ENCODE peak calls at places on chromosomes 2 and 18, in six cellular contexts. V, X, L, J, N and F are unnamed samples.

GRCh38 chr2:176088048-176088936 is 4.2 kb upstream of the HOXD13 start:
- DNase-seq in V (peak; percentile 23), X (peak; percentile 85), L (no peak), J (no peak), N (peak; percentile 47), F (peak; percentile 89)

GRCh38 chr18:58249677-58250076 is 205.7 kb downstream of the NEDD4L start:
- DNase-seq in V (peak; percentile 17), X (no peak), L (no peak), J (no peak), N (no peak), F (no peak)

GRCh38 chr2:7034313-7034712 is 117.1 kb downstream of the RNF144A start:
- DNase-seq in V (no peak), X (peak; percentile 58), L (no peak), J (no peak), N (no peak), F (peak; percentile 49)

GRCh38 chr2:4522498-4523421 is 819.4 kb downstream of the DCDC2C start:
- DNase-seq in V (no peak), X (no peak), L (no peak), J (no peak), N (no peak), F (no peak)

GRCh38 chr2:140542627-140543026 is 1588.2 kb downstream of the LRP1B start:
- DNase-seq in V (no peak), X (no peak), L (no peak), J (no peak), N (no peak), F (no peak)

GRCh38 chr2:157777425-157777824 is 98.7 kb downstream of the ACVR1 start:
- DNase-seq in V (peak; percentile 69), X (no peak), L (no peak), J (no peak), N (peak; percentile 51), F (peak; percentile 51)

GRCh38 chr2:127003028-127003800 is 103.7 kb downstream of the BIN1 start:
- DNase-seq in V (no peak), X (no peak), L (no peak), J (no peak), N (no peak), F (peak; percentile 40)

GRCh38 chr2:240169486-240170353 is 29.3 kb upstream of the OTOS start:
- DNase-seq in V (no peak), X (no peak), L (no peak), J (no peak), N (no peak), F (no peak)

GRCh38 chr2:113225505-113226259 is 51.9 kb downstream of the PSD4 start:
- DNase-seq in V (peak; percentile 49), X (peak; percentile 71), L (peak; percentile 58), J (no peak), N (peak; percentile 75), F (peak; percentile 83)

GRCh38 chr2:190972846-190973245 is 41.1 kb downstream of the STAT1 start:
- DNase-seq in V (no peak), X (no peak), L (no peak), J (no peak), N (no peak), F (no peak)

GRCh38 chr18:70380915-70381896 is 92.4 kb downstream of the SOCS6 start:
- DNase-seq in V (no peak), X (peak; percentile 55), L (peak; percentile 50), J (no peak), N (no peak), F (peak; percentile 47)

GRCh38 chr2:188979119-188979729 is 5.1 kb downstream of the COL3A1 start:
- DNase-seq in V (peak; percentile 58), X (no peak), L (no peak), J (no peak), N (peak; percentile 78), F (no peak)

GRCh38 chr2:37590119-37590571 is 81.3 kb downstream of the CDC42EP3 start:
- DNase-seq in V (peak; percentile 61), X (no peak), L (no peak), J (no peak), N (peak; percentile 94), F (no peak)

DNA sequence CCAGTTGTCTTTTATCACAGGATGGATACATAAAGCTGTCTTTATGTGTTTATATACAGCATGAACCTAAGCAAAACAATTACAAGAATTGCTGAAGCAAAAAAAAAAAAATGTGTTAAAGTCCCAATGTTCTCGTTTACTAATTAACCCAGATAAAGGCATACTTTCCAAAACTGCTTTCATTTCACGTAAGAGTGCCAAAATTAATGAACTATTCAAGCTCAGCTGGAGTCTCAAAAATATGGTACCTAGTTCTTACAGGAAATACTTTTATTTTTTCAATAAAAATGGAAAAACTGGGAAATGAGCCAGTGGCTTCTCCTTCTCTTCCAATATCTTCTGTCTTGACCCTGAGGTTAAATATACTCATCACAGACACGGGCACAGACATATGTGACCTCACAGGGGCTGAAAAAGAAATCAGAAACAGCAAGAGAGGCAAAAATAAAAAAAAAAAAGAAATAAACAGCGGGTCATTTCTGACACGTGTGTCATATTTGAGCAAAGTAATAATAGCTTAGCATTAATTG is 157.9 kb upstream of the MMADHC start:
- DNase-seq in V (no peak), X (no peak), L (no peak), J (no peak), N (no peak), F (no peak)
- H3K4me1 ChIP-seq in V (peaks cover 28% of the 10 kb centered on the region), X (no peaks in the 10 kb centered on the region), L (peaks cover under 1% of the 10 kb centered on the region), J (no peaks in the 10 kb centered on the region), N (peaks cover 3% of the 10 kb centered on the region), F (no peaks in the 10 kb centered on the region)

DNA sequence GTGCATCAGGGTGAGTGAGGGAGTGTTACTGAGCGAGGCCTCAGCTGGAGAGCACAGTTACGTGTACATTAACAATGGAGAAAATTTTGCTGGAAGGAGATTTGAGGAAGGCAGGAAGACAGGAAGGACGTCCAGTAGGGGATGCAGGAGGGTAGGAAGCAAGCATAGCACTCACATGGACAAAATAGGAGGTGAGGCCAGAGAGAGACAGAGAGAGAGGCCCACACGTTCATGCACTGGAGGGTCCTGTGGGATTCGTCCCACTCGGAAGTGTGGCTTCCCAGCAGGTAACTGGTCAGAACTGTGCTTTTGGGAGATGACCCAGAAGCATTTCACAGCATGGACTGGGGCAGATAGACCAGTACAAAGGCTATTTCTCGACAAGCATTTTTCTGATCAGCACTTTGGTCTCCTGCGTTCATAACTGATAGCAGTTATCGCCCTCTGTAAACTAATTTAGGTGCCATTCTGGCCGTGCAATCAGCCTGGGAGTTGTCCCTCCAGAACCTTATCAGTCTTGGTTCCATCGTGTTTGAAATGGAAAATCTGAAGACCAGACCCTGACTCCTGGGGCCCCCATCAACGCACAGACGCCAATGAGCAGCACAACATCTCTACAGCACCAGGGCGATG is 5.7 kb downstream of the LCT start:
- DNase-seq in V (no peak), X (no peak), L (no peak), J (no peak), N (no peak), F (no peak)
- H2BK15ac ChIP-seq in V (no peak overlapping the region), X (no peak overlapping the region), L (no peak overlapping the region), J (no peak overlapping the region), N (no peak overlapping the region), F (no peak overlapping the region)

GRCh38 chr2:36414307-36414706 is 58.7 kb downstream of the CRIM1 start:
- DNase-seq in V (no peak), X (no peak), L (no peak), J (no peak), N (no peak), F (no peak)

GRCh38 chr2:36410681-36411080 is 55.1 kb downstream of the CRIM1 start:
- DNase-seq in V (no peak), X (no peak), L (no peak), J (no peak), N (no peak), F (no peak)

GRCh38 chr2:36409971-36410370 is 54.4 kb downstream of the CRIM1 start:
- DNase-seq in V (no peak), X (no peak), L (no peak), J (no peak), N (no peak), F (no peak)

GRCh38 chr2:36413218-36413617 is 57.6 kb downstream of the CRIM1 start:
- DNase-seq in V (peak; percentile 47), X (no peak), L (no peak), J (no peak), N (no peak), F (no peak)

GRCh38 chr2:36411962-36412444 is 56.4 kb downstream of the CRIM1 start:
- DNase-seq in V (no peak), X (peak; percentile 50), L (no peak), J (peak; percentile 19), N (peak; percentile 66), F (peak; percentile 67)
- H3K4me1 ChIP-seq in V (peaks cover 27% of the 10 kb centered on the region), X (peaks cover 20% of the 10 kb centered on the region), L (peaks cover 8% of the 10 kb centered on the region), J (peaks cover 19% of the 10 kb centered on the region), N (peaks cover 11% of the 10 kb centered on the region), F (peaks cover 4% of the 10 kb centered on the region)

GRCh38 chr2:226644342-226644957 is 155.2 kb downstream of the IRS1 start:
- DNase-seq in V (peak; percentile 87), X (no peak), L (no peak), J (no peak), N (peak; percentile 91), F (no peak)
- H2BK15ac ChIP-seq in V (peak overlapping the region; percentile 95), X (no peak overlapping the region), L (no peak overlapping the region), J (no peak overlapping the region), N (no peak overlapping the region), F (no peak overlapping the region)